ENCODE peak calls at places on chromosomes 12 and 14, in eight cellular contexts. J, U, D, N, B, L, G and O are unnamed samples.

GRCh38 chr14:69619007-69619406 is 7.6 kb downstream of the SUSD6 start:
- DNase-seq in J (no peak), U (no peak), D (no peak), N (no peak), B (no peak), L (no peak), G (no peak), O (no peak)

GRCh38 chr14:52025310-52025709 is 36.0 kb downstream of the RTRAF start:
- DNase-seq in J (no peak), U (no peak), D (no peak), N (no peak), B (no peak), L (no peak), G (no peak), O (no peak)

GRCh38 chr14:60760648-60761364 is 26.2 kb downstream of the MNAT1 start:
- DNase-seq in J (peak; percentile 51), U (no peak), D (no peak), N (peak; percentile 14), B (no peak), L (no peak), G (peak; percentile 71), O (no peak)

GRCh38 chr14:60061371-60061770 is 30.4 kb upstream of the PCNX4 start:
- DNase-seq in J (no peak), U (no peak), D (no peak), N (no peak), B (no peak), L (no peak), G (no peak), O (no peak)

GRCh38 chr14:92540472-92541048 is 27.0 kb downstream of the RIN3 start:
- DNase-seq in J (no peak), U (peak; percentile 98), D (no peak), N (peak; percentile 82), B (peak; percentile 83), L (peak; percentile 92), G (peak; percentile 59), O (no peak)

GRCh38 chr14:35369701-35370191 is 34.8 kb downstream of the NFKBIA start:
- DNase-seq in J (no peak), U (no peak), D (no peak), N (no peak), B (no peak), L (peak; percentile 62), G (no peak), O (no peak)

GRCh38 chr12:131003676-131004075 is 50.0 kb downstream of the ADGRD1 start:
- DNase-seq in J (no peak), U (no peak), D (no peak), N (no peak), B (no peak), L (no peak), G (no peak), O (no peak)

GRCh38 chr14:75088566-75089373 is 19.3 kb downstream of the ZC2HC1C start:
- DNase-seq in J (peak; percentile 46), U (peak; percentile 69), D (no peak), N (peak; percentile 86), B (peak; percentile 49), L (no peak), G (peak; percentile 26), O (no peak)

GRCh38 chr14:84885061-84885460 is 644.9 kb upstream of the FLRT2 start:
- DNase-seq in J (peak; percentile 27), U (no peak), D (no peak), N (no peak), B (no peak), L (no peak), G (no peak), O (no peak)

GRCh38 chr14:90381011-90381790 is 15.6 kb upstream of the CALM1 start:
- DNase-seq in J (no peak), U (no peak), D (no peak), N (peak; percentile 80), B (no peak), L (peak; percentile 82), G (no peak), O (no peak)

GRCh38 chr12:109189291-109189690 is 72.9 kb downstream of the ACACB start:
- DNase-seq in J (no peak), U (no peak), D (no peak), N (no peak), B (no peak), L (no peak), G (no peak), O (no peak)

GRCh38 chr12:47888127-47888819 is 16.5 kb downstream of the VDR start:
- DNase-seq in J (no peak), U (no peak), D (no peak), N (peak; percentile 58), B (no peak), L (no peak), G (no peak), O (no peak)

GRCh38 chr12:47894068-47894467 is 10.7 kb downstream of the VDR start:
- DNase-seq in J (no peak), U (no peak), D (no peak), N (no peak), B (no peak), L (no peak), G (no peak), O (no peak)

GRCh38 chr12:47892819-47893218 is 12.0 kb downstream of the VDR start:
- DNase-seq in J (no peak), U (no peak), D (no peak), N (no peak), B (no peak), L (no peak), G (no peak), O (no peak)

GRCh38 chr12:47889040-47889439 is 15.8 kb downstream of the VDR start:
- DNase-seq in J (no peak), U (no peak), D (no peak), N (no peak), B (no peak), L (no peak), G (no peak), O (no peak)

GRCh38 chr12:47891356-47891755 is 13.4 kb downstream of the VDR start:
- DNase-seq in J (no peak), U (no peak), D (no peak), N (no peak), B (no peak), L (no peak), G (no peak), O (no peak)
- H3K4me1 ChIP-seq in J (peaks cover 4% of the 10 kb centered on the region), U (no peaks in the 10 kb centered on the region), D (peaks cover 7% of the 10 kb centered on the region), N (peaks cover 3% of the 10 kb centered on the region), B (no peaks in the 10 kb centered on the region), L (no peaks in the 10 kb centered on the region), G (no peaks in the 10 kb centered on the region), O (no peaks in the 10 kb centered on the region)

GRCh38 chr14:88790501-88791251 is 2.1 kb downstream of the EML5 start:
- DNase-seq in J (no peak), U (no peak), D (no peak), N (no peak), B (no peak), L (no peak), G (no peak), O (no peak)

GRCh38 chr14:88793259-88793625 is 489 bp upstream of the EML5 start:
- DNase-seq in J (no peak), U (peak; percentile 62), D (no peak), N (no peak), B (no peak), L (no peak), G (no peak), O (no peak)

GRCh38 chr14:88791252-88791621 is 1.5 kb downstream of the EML5 start:
- DNase-seq in J (no peak), U (no peak), D (no peak), N (no peak), B (no peak), L (no peak), G (no peak), O (no peak)

GRCh38 chr14:88791629-88792571 is 853 bp downstream of the EML5 start:
- DNase-seq in J (peak; percentile 37), U (no peak), D (no peak), N (peak; percentile 15), B (peak; percentile 29), L (peak; percentile 51), G (no peak), O (no peak)

GRCh38 chr14:88792572-88793258 is at the start of gene EML5:
- DNase-seq in J (peak; percentile 77), U (peak; percentile 90), D (peak; percentile 71), N (peak; percentile 94), B (peak; percentile 88), L (peak; percentile 86), G (peak; percentile 37), O (peak; percentile 71)
- H3K27ac ChIP-seq in J (no peak within 1 kb of the TSS), U (peak within 1 kb of the TSS; percentile 81), D (no peak within 1 kb of the TSS), N (peak within 1 kb of the TSS; percentile 43), B (peak within 1 kb of the TSS; percentile 84), L (peak within 1 kb of the TSS; percentile 28), G (peak within 1 kb of the TSS; percentile 43), O (peak within 1 kb of the TSS; percentile 68)

GRCh38 chr14:98136420-98136819 is 1135.6 kb downstream of the BCL11B start:
- DNase-seq in J (no peak), U (no peak), D (no peak), N (no peak), B (no peak), L (no peak), G (no peak), O (no peak)
- H3K27me3 ChIP-seq in J (no peaks in the 10 kb centered on the region), U (no peaks in the 10 kb centered on the region), D (no peaks in the 10 kb centered on the region), N (peaks cover 8% of the 10 kb centered on the region), B (peaks cover 4% of the 10 kb centered on the region), L (peaks cover 21% of the 10 kb centered on the region), G (no peaks in the 10 kb centered on the region), O (no peaks in the 10 kb centered on the region)

DNA sequence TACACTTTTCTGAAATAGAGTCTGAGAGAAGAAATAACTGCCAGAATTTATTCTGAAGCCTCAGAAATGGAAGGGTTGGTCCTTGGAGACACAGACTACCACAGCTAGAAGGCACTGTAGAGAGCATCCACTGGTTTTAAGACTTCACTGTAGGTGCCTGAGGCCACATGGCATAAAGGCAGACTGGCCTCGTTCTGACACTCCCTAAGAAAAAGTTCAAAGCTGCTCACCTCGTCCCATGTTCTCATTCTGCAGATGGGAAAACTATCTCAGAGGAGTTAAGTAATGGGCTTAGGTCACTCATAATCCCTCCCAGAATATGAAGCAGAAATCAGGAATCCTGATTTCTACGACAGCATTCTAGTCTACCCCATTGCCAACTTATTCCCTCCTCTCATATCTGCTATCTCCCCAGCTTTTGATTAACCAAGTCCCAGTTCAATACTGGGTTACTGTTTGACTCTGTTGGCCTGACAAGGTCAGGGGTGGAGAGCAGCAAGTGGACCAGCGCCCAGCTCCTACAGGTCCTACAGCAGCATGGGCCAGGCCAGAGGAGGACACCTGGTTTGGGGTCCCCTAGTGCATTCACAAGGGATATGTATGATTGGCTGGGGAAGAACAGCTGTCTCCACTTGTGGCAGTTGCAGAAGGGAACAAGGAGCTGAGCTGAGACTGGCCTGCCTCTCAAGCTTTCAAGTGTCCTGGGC is 3.7 kb downstream of the ITGA5 start:
- DNase-seq in J (no peak), U (no peak), D (no peak), N (no peak), B (no peak), L (no peak), G (no peak), O (no peak)
- H3K4me1 ChIP-seq in J (peaks cover 1% of the 10 kb centered on the region), U (peaks cover 24% of the 10 kb centered on the region), D (peaks cover 85% of the 10 kb centered on the region), N (peaks cover 13% of the 10 kb centered on the region), B (peaks cover 28% of the 10 kb centered on the region), L (peaks cover 64% of the 10 kb centered on the region), G (peaks cover 16% of the 10 kb centered on the region), O (peaks cover 69% of the 10 kb centered on the region)

DNA sequence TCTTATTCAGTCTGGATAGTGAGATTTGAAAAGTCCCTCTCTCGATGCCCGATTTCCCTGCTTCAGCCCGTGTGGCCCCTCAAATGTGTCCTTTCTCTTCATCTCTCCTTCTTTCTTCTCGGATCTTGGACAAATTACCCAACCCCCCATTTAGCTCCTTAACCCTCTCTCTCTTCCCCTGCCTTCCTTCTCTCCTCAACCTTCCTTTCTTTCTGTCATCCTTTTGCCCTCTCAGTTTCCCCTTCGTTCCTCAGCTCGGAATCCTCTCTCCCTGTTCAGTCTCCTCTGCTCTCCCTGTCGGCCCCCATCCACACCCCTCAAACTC is 5.7 kb downstream of the GPR84 start:
- DNase-seq in J (no peak), U (no peak), D (no peak), N (no peak), B (no peak), L (no peak), G (no peak), O (no peak)
- H3K27ac ChIP-seq in J (no peak overlapping the region), U (peak overlapping the region; percentile 80), D (peak overlapping the region; percentile 71), N (peak overlapping the region; percentile 94), B (peak overlapping the region; percentile 28), L (peak overlapping the region; percentile 89), G (peak overlapping the region; percentile 61), O (peak overlapping the region; percentile 96)